ENCODE peak calls at places on chromosomes 11 and 22, in four cellular contexts. One of them, this sample, is unnamed. For H3K4me1, the result is how much of the 10 kb centered on the place peaks cover.

GRCh38 chr22:45583504-45583903 is 80.8 kb downstream of the FBLN1 start:
- DNase-seq in mesenchymal stem cell: no peak
- DNase-seq in SJSA1: no peak
- DNase-seq in cardiac muscle cell: no peak
- DNase-seq in this sample: no peak

GRCh38 chr22:32444068-32444467 is 20.2 kb downstream of the BPIFC start:
- DNase-seq in cardiac muscle cell: peak
- DNase-seq in mesenchymal stem cell: no peak
- DNase-seq in SJSA1: no peak
- DNase-seq in this sample: no peak

GRCh38 chr11:45146072-45147016 is at the start of gene PRDM11:
- DNase-seq in cardiac muscle cell: peak
- DNase-seq in SJSA1: peak
- DNase-seq in mesenchymal stem cell: peak
- DNase-seq in this sample: peak

GRCh38 chr11:30422828-30423648 is 100.1 kb downstream of the ARL14EP start:
- DNase-seq in SJSA1: no peak
- DNase-seq in mesenchymal stem cell: no peak
- DNase-seq in cardiac muscle cell: no peak
- DNase-seq in this sample: no peak

GRCh38 chr11:73393011-73393380 is 16.8 kb downstream of the RELT start:
- DNase-seq in cardiac muscle cell: no peak
- DNase-seq in mesenchymal stem cell: no peak
- DNase-seq in SJSA1: no peak
- DNase-seq in this sample: no peak

GRCh38 chr11:2917842-2918490 is 11.3 kb downstream of the PHLDA2 start:
- DNase-seq in mesenchymal stem cell: no peak
- DNase-seq in cardiac muscle cell: no peak
- DNase-seq in SJSA1: no peak
- DNase-seq in this sample: no peak

GRCh38 chr22:26430600-26430999 is 1.5 kb downstream of the ASPHD2 start:
- DNase-seq in SJSA1: no peak
- DNase-seq in cardiac muscle cell: no peak
- DNase-seq in mesenchymal stem cell: no peak
- DNase-seq in this sample: no peak

GRCh38 chr22:38879102-38879729 is 7.2 kb upstream of the CBX6 start:
- DNase-seq in cardiac muscle cell: no peak
- DNase-seq in SJSA1: no peak
- DNase-seq in mesenchymal stem cell: no peak
- DNase-seq in this sample: no peak

GRCh38 chr22:19872779-19873137 is 18.1 kb upstream of the GNB1L start:
- DNase-seq in mesenchymal stem cell: no peak
- DNase-seq in SJSA1: no peak
- DNase-seq in cardiac muscle cell: no peak
- DNase-seq in this sample: no peak

GRCh38 chr22:30538280-30538679 is 8.3 kb downstream of the SEC14L6 start:
- DNase-seq in mesenchymal stem cell: no peak
- DNase-seq in SJSA1: no peak
- DNase-seq in cardiac muscle cell: peak
- DNase-seq in this sample: no peak

GRCh38 chr22:44965171-44965570 is 44.6 kb downstream of the PHF21B start:
- DNase-seq in SJSA1: no peak
- DNase-seq in mesenchymal stem cell: no peak
- DNase-seq in cardiac muscle cell: no peak
- DNase-seq in this sample: no peak

GRCh38 chr22:32237021-32237420 is 18.1 kb downstream of the SLC5A4 start:
- DNase-seq in mesenchymal stem cell: no peak
- DNase-seq in SJSA1: no peak
- DNase-seq in cardiac muscle cell: no peak
- DNase-seq in this sample: no peak

GRCh38 chr11:131486100-131486499 is 115.7 kb downstream of the NTM start:
- DNase-seq in SJSA1: no peak
- DNase-seq in mesenchymal stem cell: no peak
- DNase-seq in cardiac muscle cell: peak
- DNase-seq in this sample: no peak

GRCh38 chr11:63804259-63804658 is 9.0 kb upstream of the SPINDOC start:
- DNase-seq in SJSA1: no peak
- DNase-seq in mesenchymal stem cell: no peak
- DNase-seq in cardiac muscle cell: no peak
- DNase-seq in this sample: no peak

GRCh38 chr11:88320149-88320559 is 17.4 kb downstream of the CTSC start:
- DNase-seq in cardiac muscle cell: peak
- DNase-seq in SJSA1: peak
- DNase-seq in mesenchymal stem cell: peak
- DNase-seq in this sample: no peak

GRCh38 chr22:33932997-33933396 is 12.7 kb upstream of the LARGE1 start:
- DNase-seq in cardiac muscle cell: no peak
- DNase-seq in SJSA1: no peak
- DNase-seq in mesenchymal stem cell: no peak
- DNase-seq in this sample: no peak

GRCh38 chr11:73792584-73792983 is 4.9 kb downstream of the MRPL48 start:
- DNase-seq in cardiac muscle cell: no peak
- DNase-seq in SJSA1: no peak
- DNase-seq in mesenchymal stem cell: no peak
- DNase-seq in this sample: no peak

GRCh38 chr11:91209751-91210150 is 986.9 kb upstream of the CHORDC1 start:
- DNase-seq in cardiac muscle cell: no peak
- DNase-seq in SJSA1: no peak
- DNase-seq in mesenchymal stem cell: no peak
- DNase-seq in this sample: no peak

GRCh38 chr22:28413612-28414011 is 266.0 kb downstream of the TTC28 start:
- DNase-seq in mesenchymal stem cell: no peak
- DNase-seq in cardiac muscle cell: no peak
- DNase-seq in SJSA1: no peak
- DNase-seq in this sample: no peak
- H3K4me1 ChIP-seq in mesenchymal stem cell: under half
- H3K4me1 ChIP-seq in cardiac muscle cell: under half
- H3K4me1 ChIP-seq in SJSA1: under half
- H3K4me1 ChIP-seq in this sample: under half

GRCh38 chr11:6583584-6583983 is 19.8 kb downstream of the RRP8 start:
- DNase-seq in SJSA1: no peak
- DNase-seq in mesenchymal stem cell: no peak
- DNase-seq in cardiac muscle cell: no peak
- DNase-seq in this sample: no peak

GRCh38 chr11:6574816-6575715 is 28.4 kb downstream of the RRP8 start:
- DNase-seq in cardiac muscle cell: no peak
- DNase-seq in SJSA1: no peak
- DNase-seq in mesenchymal stem cell: no peak
- DNase-seq in this sample: no peak

GRCh38 chr11:6576471-6577373 is 26.7 kb downstream of the RRP8 start:
- DNase-seq in SJSA1: no peak
- DNase-seq in mesenchymal stem cell: peak
- DNase-seq in cardiac muscle cell: peak
- DNase-seq in this sample: no peak

GRCh38 chr11:6578134-6578533 is 25.3 kb downstream of the RRP8 start:
- DNase-seq in SJSA1: no peak
- DNase-seq in mesenchymal stem cell: no peak
- DNase-seq in cardiac muscle cell: no peak
- DNase-seq in this sample: no peak

GRCh38 chr11:6579681-6580080 is 23.7 kb downstream of the RRP8 start:
- DNase-seq in SJSA1: no peak
- DNase-seq in mesenchymal stem cell: no peak
- DNase-seq in cardiac muscle cell: no peak
- DNase-seq in this sample: no peak
- H3K27ac ChIP-seq in SJSA1: no peak
- H3K27ac ChIP-seq in mesenchymal stem cell: no peak
- H3K27ac ChIP-seq in cardiac muscle cell: no peak
- H3K27ac ChIP-seq in this sample: no peak

GRCh38 chr11:67445515-67445914 is 2.2 kb upstream of the CORO1B start:
- DNase-seq in mesenchymal stem cell: no peak
- DNase-seq in SJSA1: no peak
- DNase-seq in cardiac muscle cell: no peak
- DNase-seq in this sample: no peak
- H3K4me3 ChIP-seq in mesenchymal stem cell: no peak
- H3K4me3 ChIP-seq in SJSA1: no peak
- H3K4me3 ChIP-seq in cardiac muscle cell: no peak
- H3K4me3 ChIP-seq in this sample: no peak

GRCh38 chr11:28659716-28660348 is 551.6 kb downstream of the METTL15 start:
- DNase-seq in mesenchymal stem cell: peak
- DNase-seq in SJSA1: no peak
- DNase-seq in cardiac muscle cell: no peak
- DNase-seq in this sample: no peak

GRCh38 chr11:28654191-28654590 is 546.0 kb downstream of the METTL15 start:
- DNase-seq in cardiac muscle cell: no peak
- DNase-seq in SJSA1: no peak
- DNase-seq in mesenchymal stem cell: no peak
- DNase-seq in this sample: no peak

GRCh38 chr11:28657378-28658030 is 549.3 kb downstream of the METTL15 start:
- DNase-seq in SJSA1: peak
- DNase-seq in mesenchymal stem cell: peak
- DNase-seq in cardiac muscle cell: peak
- DNase-seq in this sample: no peak
- H3K4me1 ChIP-seq in SJSA1: under half
- H3K4me1 ChIP-seq in mesenchymal stem cell: under half
- H3K4me1 ChIP-seq in cardiac muscle cell: under half
- H3K4me1 ChIP-seq in this sample: under half

DNA sequence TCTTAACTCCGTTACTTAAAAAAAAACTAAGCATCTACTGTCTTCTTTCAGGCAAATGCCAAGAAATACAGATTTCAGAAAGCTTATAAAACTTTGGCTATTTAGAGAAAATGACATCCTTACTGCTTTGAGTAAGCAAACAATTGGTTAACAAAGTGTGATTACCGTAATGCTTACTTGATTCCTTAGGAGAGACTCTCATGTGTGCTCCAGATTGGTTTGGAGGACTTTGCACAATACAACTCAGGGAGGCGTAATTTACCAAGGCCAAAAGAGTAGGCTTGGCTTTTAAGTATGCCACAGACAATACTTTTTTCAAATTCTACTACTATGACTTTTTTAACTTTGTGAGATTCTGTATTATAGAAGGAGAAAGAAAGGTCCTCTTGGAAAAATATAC is 76.9 kb upstream of the ALKBH3 start:
- DNase-seq in cardiac muscle cell: no peak
- DNase-seq in SJSA1: no peak
- DNase-seq in mesenchymal stem cell: no peak
- DNase-seq in this sample: no peak
- H3K27ac ChIP-seq in cardiac muscle cell: no peak
- H3K27ac ChIP-seq in SJSA1: no peak
- H3K27ac ChIP-seq in mesenchymal stem cell: no peak
- H3K27ac ChIP-seq in this sample: no peak

GRCh38 chr11:105923252-105923651 is 98.8 kb downstream of the MSANTD4 start:
- DNase-seq in mesenchymal stem cell: no peak
- DNase-seq in cardiac muscle cell: no peak
- DNase-seq in SJSA1: no peak
- DNase-seq in this sample: no peak
- H3K4me3 ChIP-seq in mesenchymal stem cell: no peak
- H3K4me3 ChIP-seq in cardiac muscle cell: no peak
- H3K4me3 ChIP-seq in SJSA1: no peak
- H3K4me3 ChIP-seq in this sample: no peak

GRCh38 chr11:26045082-26045481 is 286.8 kb upstream of the ANO3 start:
- DNase-seq in cardiac muscle cell: no peak
- DNase-seq in SJSA1: no peak
- DNase-seq in mesenchymal stem cell: no peak
- DNase-seq in this sample: no peak
- H3K4me1 ChIP-seq in cardiac muscle cell: under half
- H3K4me1 ChIP-seq in SJSA1: under half
- H3K4me1 ChIP-seq in mesenchymal stem cell: under half
- H3K4me1 ChIP-seq in this sample: under half

DNA sequence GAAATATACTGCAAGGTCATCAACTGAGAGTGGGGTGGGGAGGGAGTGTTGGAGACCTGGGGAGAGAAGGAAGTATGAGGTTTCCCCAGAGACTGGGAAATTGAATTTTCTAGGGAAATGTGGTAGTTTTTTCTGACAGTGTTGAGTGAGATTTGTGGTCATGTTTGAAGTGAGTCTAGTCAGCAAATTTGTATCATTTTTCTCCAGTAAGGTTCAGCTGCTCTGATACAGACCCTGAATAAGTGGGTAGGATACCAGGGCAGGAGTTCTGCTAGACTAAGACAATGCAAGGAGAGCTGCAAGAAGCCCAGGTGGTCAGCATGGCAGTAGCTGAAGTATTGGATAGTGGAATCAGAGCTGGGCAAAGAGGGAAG is 112.1 kb downstream of the PKNOX2 start:
- DNase-seq in cardiac muscle cell: no peak
- DNase-seq in mesenchymal stem cell: no peak
- DNase-seq in SJSA1: no peak
- DNase-seq in this sample: no peak
- H3K27ac ChIP-seq in cardiac muscle cell: no peak
- H3K27ac ChIP-seq in mesenchymal stem cell: peak
- H3K27ac ChIP-seq in SJSA1: no peak
- H3K27ac ChIP-seq in this sample: no peak

This sample was measured in effector memory CD4-positive, alpha-beta T cell.